ENCODE peak calls at places on chromosomes 3 and 15, in six cellular contexts. Z is K562, N is GM12878, T is H1, U is HCT116, J is HepG2. H is an unnamed sample.

GRCh38 chr15:55319537-55320325 is 709 bp downstream of the PIGB start:
- DNase-seq in N (peak; percentile 32), J (no peak), T (no peak), U (no peak), Z (peak; percentile 54), H (no peak)

GRCh38 chr15:89642106-89642505 is 13.2 kb downstream of the KIF7 start:
- DNase-seq in U (no peak), J (no peak), N (no peak), Z (no peak), T (no peak), H (no peak)

GRCh38 chr3:156762631-156763185 is 63.4 kb upstream of the LEKR1 start:
- DNase-seq in T (no peak), J (no peak), Z (no peak), U (no peak), N (no peak), H (peak; percentile 30)

GRCh38 chr3:37386627-37387230 is 212.3 kb upstream of the LRRFIP2 start:
- DNase-seq in J (no peak), Z (no peak), U (no peak), N (no peak), T (no peak), H (no peak)

GRCh38 chr3:5390221-5390620 is 202.7 kb downstream of the EDEM1 start:
- DNase-seq in N (no peak), Z (no peak), T (no peak), U (no peak), J (no peak), H (no peak)

GRCh38 chr3:167066977-167067843 is 312.9 kb downstream of the ZBBX start:
- DNase-seq in U (no peak), N (no peak), J (no peak), T (no peak), Z (no peak), H (no peak)

GRCh38 chr3:185188816-185189215 is 36.0 kb upstream of the C3orf70 start:
- DNase-seq in Z (no peak), J (no peak), N (no peak), U (no peak), T (no peak), H (no peak)

GRCh38 chr15:59237854-59238252 is 31.2 kb downstream of the LDHAL6B start:
- DNase-seq in N (peak; percentile 74), J (no peak), U (no peak), Z (no peak), T (no peak), H (no peak)

GRCh38 chr3:40800343-40800742 is 275.6 kb downstream of the ZNF621 start:
- DNase-seq in Z (no peak), N (no peak), J (peak; percentile 57), T (peak; percentile 31), U (peak; percentile 2), H (no peak)

GRCh38 chr15:63476229-63476632 is 28.2 kb upstream of the USP3 start:
- DNase-seq in J (peak; percentile 85), Z (no peak), U (peak; percentile 65), T (no peak), N (no peak), H (no peak)

GRCh38 chr15:39028069-39028468 is 463.5 kb upstream of the RASGRP1 start:
- DNase-seq in T (no peak), U (no peak), J (no peak), N (no peak), Z (no peak), H (no peak)

GRCh38 chr3:12143949-12144504 is 14.7 kb downstream of the TIMP4 start:
- DNase-seq in N (no peak), T (no peak), Z (no peak), J (no peak), U (no peak), H (no peak)

GRCh38 chr3:186783070-186783730 is at the start of gene EIF4A2:
- DNase-seq in Z (peak; percentile 88), J (peak; percentile 78), N (no peak), T (peak; percentile 51), U (peak; percentile 78), H (peak; percentile 96)

GRCh38 chr3:186784820-186785516 is 1.6 kb downstream of the EIF4A2 start:
- DNase-seq in J (no peak), U (no peak), N (no peak), Z (no peak), T (no peak), H (no peak)

GRCh38 chr3:186782542-186783069 is 771 bp upstream of the EIF4A2 start:
- DNase-seq in J (peak; percentile 30), T (no peak), U (no peak), N (no peak), Z (no peak), H (peak; percentile 8)

GRCh38 chr3:186785517-186786018 is 2.2 kb downstream of the EIF4A2 start:
- DNase-seq in T (no peak), Z (no peak), J (no peak), N (no peak), U (no peak), H (no peak)

GRCh38 chr3:186783731-186784515 is 546 bp downstream of the EIF4A2 start:
- DNase-seq in N (no peak), T (no peak), J (peak; percentile 46), U (no peak), Z (peak; percentile 86), H (peak; percentile 81)
- TF ChIP-seq POLR2AphosphoS5 in N (peak; percentile 42), T (peak; percentile 94), J (no peak), U (peak; percentile 2), Z (peak; percentile 65), H (no peak)

DNA sequence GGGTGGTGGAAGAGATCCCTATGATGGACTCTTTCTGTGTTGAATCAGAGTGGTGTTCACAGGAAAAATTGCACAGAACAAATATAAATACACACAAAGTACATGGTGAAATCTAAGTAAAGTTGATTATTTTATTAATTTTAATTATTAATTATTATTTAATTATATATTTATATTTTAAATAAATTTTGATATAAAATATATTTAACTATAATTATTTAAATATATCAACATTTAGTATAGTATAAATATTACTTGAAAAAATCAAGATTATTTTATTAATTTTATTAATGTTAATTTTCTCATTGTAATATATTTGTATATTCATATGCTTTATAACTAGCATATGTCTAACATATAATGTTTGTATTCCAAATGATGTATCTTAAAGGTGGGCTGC is 11.3 kb upstream of the ATP10A start:
- DNase-seq in T (no peak), U (no peak), J (no peak), Z (no peak), N (no peak), H (no peak)
- H3K9me3 ChIP-seq in T (no peaks in the 10 kb centered on the region), U (peaks cover 4% of the 10 kb centered on the region), J (no peaks in the 10 kb centered on the region), Z (no peaks in the 10 kb centered on the region), N (no peaks in the 10 kb centered on the region), H (no peaks in the 10 kb centered on the region)

GRCh38 chr3:150370129-150370602 is 37.9 kb upstream of the TSC22D2 start:
- DNase-seq in J (peak; percentile 24), U (peak; percentile 92), T (peak; percentile 66), N (no peak), Z (peak; percentile 43), H (no peak)
- TF ChIP-seq RAD21 in J (no peak), U (peak; percentile 51), T (peak; percentile 56), N (no peak), Z (peak; percentile 20), H (no peak)

GRCh38 chr3:128581566-128581965 is 69.1 kb downstream of the RPN1 start:
- DNase-seq in J (no peak), U (no peak), T (no peak), Z (no peak), N (no peak), H (no peak)

GRCh38 chr3:128585974-128586373 is 64.6 kb downstream of the RPN1 start:
- DNase-seq in U (no peak), Z (no peak), T (no peak), J (no peak), N (no peak), H (no peak)

GRCh38 chr3:128585189-128585588 is 65.4 kb downstream of the RPN1 start:
- DNase-seq in Z (no peak), J (no peak), U (no peak), T (no peak), N (no peak), H (no peak)

GRCh38 chr3:128587391-128587790 is 63.2 kb downstream of the RPN1 start:
- DNase-seq in Z (no peak), N (no peak), U (no peak), T (no peak), J (no peak), H (no peak)

DNA sequence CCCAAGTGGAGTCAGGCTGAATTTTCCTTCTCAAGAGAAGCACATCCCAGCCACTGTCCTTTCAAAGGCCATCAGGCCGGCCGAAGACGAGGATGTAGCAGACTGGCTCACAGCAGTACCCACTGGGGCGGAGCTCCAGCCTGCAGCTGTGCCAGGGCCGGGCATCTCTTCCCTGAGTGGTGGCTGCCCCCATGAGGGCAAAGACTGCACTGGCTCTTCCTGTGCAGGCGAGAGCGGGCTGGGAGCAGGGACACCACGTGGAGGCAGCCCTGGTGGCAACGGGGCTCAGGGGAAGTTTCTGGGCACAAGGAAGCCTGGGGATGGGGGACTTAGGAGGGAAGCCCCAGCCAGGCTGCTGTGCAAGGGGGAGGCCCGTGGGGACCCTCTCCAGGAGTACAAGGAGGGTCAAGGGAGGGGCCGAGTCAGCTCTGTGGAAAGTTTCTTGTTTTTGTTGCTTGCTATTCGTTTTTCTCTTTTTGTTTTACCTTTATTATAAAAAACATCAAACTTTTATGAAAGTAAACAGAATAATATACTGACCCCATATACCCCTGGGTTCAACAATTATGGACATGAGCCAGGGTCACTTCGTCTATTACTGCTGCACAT is 66.1 kb downstream of the RPN1 start:
- DNase-seq in Z (peak; percentile 27), U (peak; percentile 68), T (no peak), J (peak; percentile 59), N (peak; percentile 4), H (peak; percentile 94)
- TF ChIP-seq POLR2AphosphoS5 in Z (no peak), U (peak; percentile 20), T (no peak), J (no peak), N (no peak), H (no peak)

GRCh38 chr3:127247292-127247691 is 40.6 kb downstream of the PRR20G start:
- DNase-seq in U (no peak), Z (no peak), J (no peak), N (no peak), T (no peak), H (no peak)
- H3K9me3 ChIP-seq in U (peaks cover 3% of the 10 kb centered on the region), Z (no peaks in the 10 kb centered on the region), J (peaks cover 43% of the 10 kb centered on the region), N (peaks cover 3% of the 10 kb centered on the region), T (peaks cover 43% of the 10 kb centered on the region), H (peaks cover 12% of the 10 kb centered on the region)

GRCh38 chr3:42347928-42348327 is 62.5 kb downstream of the LYZL4 start:
- DNase-seq in T (no peak), N (no peak), Z (no peak), J (no peak), U (no peak), H (no peak)

GRCh38 chr3:42355612-42356011 is 54.8 kb downstream of the LYZL4 start:
- DNase-seq in T (no peak), Z (no peak), J (no peak), U (no peak), N (no peak), H (no peak)

GRCh38 chr3:42349765-42350594 is 60.4 kb downstream of the LYZL4 start:
- DNase-seq in J (no peak), N (no peak), T (no peak), U (no peak), Z (peak; percentile 59), H (no peak)

GRCh38 chr3:42353632-42354031 is 56.8 kb downstream of the LYZL4 start:
- DNase-seq in Z (no peak), T (no peak), N (no peak), U (no peak), J (no peak), H (no peak)

GRCh38 chr3:42351221-42351620 is 59.2 kb downstream of the LYZL4 start:
- DNase-seq in T (no peak), Z (no peak), N (no peak), J (no peak), U (no peak), H (no peak)
- TF ChIP-seq RAD21 in T (no peak), Z (no peak), N (no peak), J (no peak), U (no peak), H (no peak)